ENCODE peak calls at places on chromosomes 4 and X, in four cellular contexts. One of them, this sample, is unnamed.

GRCh38 chr4:120809518-120809917 is 113.0 kb downstream of the PRDM5 start:
- DNase-seq in HTR-8/SVneo: no peak
- DNase-seq in NCI-H1417: no peak
- DNase-seq in ELR: no peak
- DNase-seq in this sample: no peak

GRCh38 chrX:52363247-52363883 is 5.5 kb upstream of the XAGE2 start:
- DNase-seq in ELR: no peak
- DNase-seq in HTR-8/SVneo: no peak
- DNase-seq in NCI-H1417: no peak
- DNase-seq in this sample: no peak

GRCh38 chr4:185464184-185464583 is 7.3 kb downstream of the CCDC110 start:
- DNase-seq in ELR: no peak
- DNase-seq in HTR-8/SVneo: no peak
- DNase-seq in NCI-H1417: no peak
- DNase-seq in this sample: no peak

GRCh38 chrX:107470198-107470597 is 20.7 kb downstream of the FRMPD3 start:
- DNase-seq in ELR: no peak
- DNase-seq in HTR-8/SVneo: no peak
- DNase-seq in NCI-H1417: no peak
- DNase-seq in this sample: no peak

GRCh38 chrX:17377047-17377692 is 2.2 kb downstream of the NHS start:
- DNase-seq in NCI-H1417: peak; percentile 81
- DNase-seq in ELR: peak; percentile 76
- DNase-seq in HTR-8/SVneo: no peak
- DNase-seq in this sample: no peak

GRCh38 chr4:150773729-150774449 is 191.9 kb downstream of the MAB21L2 start:
- DNase-seq in NCI-H1417: no peak
- DNase-seq in ELR: no peak
- DNase-seq in HTR-8/SVneo: no peak
- DNase-seq in this sample: no peak

GRCh38 chr4:88735554-88735953 is 37.9 kb upstream of the NAP1L5 start:
- DNase-seq in NCI-H1417: no peak
- DNase-seq in ELR: no peak
- DNase-seq in HTR-8/SVneo: no peak
- DNase-seq in this sample: no peak

GRCh38 chr4:4861592-4862551 is 2.4 kb downstream of the MSX1 start:
- DNase-seq in ELR: no peak
- DNase-seq in NCI-H1417: no peak
- DNase-seq in HTR-8/SVneo: no peak
- DNase-seq in this sample: no peak

GRCh38 chr4:108544504-108544903 is 75.9 kb upstream of the RPL34 start:
- DNase-seq in HTR-8/SVneo: no peak
- DNase-seq in ELR: peak; percentile 73
- DNase-seq in NCI-H1417: no peak
- DNase-seq in this sample: no peak

GRCh38 chrX:29948653-29949052 is 266.7 kb upstream of the MAGEB2 start:
- DNase-seq in NCI-H1417: no peak
- DNase-seq in HTR-8/SVneo: peak; percentile 26
- DNase-seq in ELR: peak; percentile 28
- DNase-seq in this sample: no peak

GRCh38 chr4:5078015-5078414 is 26.7 kb downstream of the STK32B start:
- DNase-seq in ELR: no peak
- DNase-seq in NCI-H1417: no peak
- DNase-seq in HTR-8/SVneo: no peak
- DNase-seq in this sample: no peak

GRCh38 chrX:154748712-154749339 is 2.1 kb downstream of the GAB3 start:
- DNase-seq in HTR-8/SVneo: no peak
- DNase-seq in NCI-H1417: peak; percentile 50
- DNase-seq in ELR: peak; percentile 67
- DNase-seq in this sample: no peak

GRCh38 chr4:1871471-1872021 is 353 bp downstream of the NSD2 start:
- DNase-seq in NCI-H1417: peak; percentile 83
- DNase-seq in ELR: peak; percentile 42
- DNase-seq in HTR-8/SVneo: no peak
- DNase-seq in this sample: no peak

GRCh38 chr4:82809614-82810013 is 11.0 kb upstream of the SCD5 start:
- DNase-seq in NCI-H1417: no peak
- DNase-seq in HTR-8/SVneo: no peak
- DNase-seq in ELR: no peak
- DNase-seq in this sample: no peak

GRCh38 chrX:103538728-103539127 is 19.4 kb upstream of the RAB40A start:
- DNase-seq in HTR-8/SVneo: no peak
- DNase-seq in ELR: no peak
- DNase-seq in NCI-H1417: no peak
- DNase-seq in this sample: no peak

GRCh38 chrX:136525738-136526606 is 6.0 kb upstream of the VGLL1 start:
- DNase-seq in NCI-H1417: no peak
- DNase-seq in ELR: peak; percentile 56
- DNase-seq in HTR-8/SVneo: peak; percentile 2
- DNase-seq in this sample: peak; percentile 40

GRCh38 chr4:5638316-5638715 is 70.0 kb downstream of the EVC2 start:
- DNase-seq in ELR: peak; percentile 94
- DNase-seq in NCI-H1417: no peak
- DNase-seq in HTR-8/SVneo: no peak
- DNase-seq in this sample: no peak

GRCh38 chrX:153865321-153865580 is 20.7 kb downstream of the L1CAM start:
- DNase-seq in ELR: no peak
- DNase-seq in HTR-8/SVneo: no peak
- DNase-seq in NCI-H1417: no peak
- DNase-seq in this sample: no peak

GRCh38 chr4:163109967-163110366 is 56.7 kb downstream of the NAF1 start:
- DNase-seq in HTR-8/SVneo: no peak
- DNase-seq in ELR: no peak
- DNase-seq in NCI-H1417: peak; percentile 12
- DNase-seq in this sample: no peak

GRCh38 chr4:56386091-56386490 is 1.2 kb downstream of the AASDH start:
- DNase-seq in ELR: no peak
- DNase-seq in NCI-H1417: peak; percentile 1
- DNase-seq in HTR-8/SVneo: no peak
- DNase-seq in this sample: no peak

GRCh38 chr4:128512767-128513322 is 225.2 kb upstream of the PGRMC2 start:
- DNase-seq in NCI-H1417: no peak
- DNase-seq in ELR: no peak
- DNase-seq in HTR-8/SVneo: no peak
- DNase-seq in this sample: no peak

GRCh38 chrX:150761819-150762216 is 68.6 kb downstream of the MTMR1 start:
- DNase-seq in NCI-H1417: no peak
- DNase-seq in HTR-8/SVneo: no peak
- DNase-seq in ELR: no peak
- DNase-seq in this sample: no peak

GRCh38 chr4:67052981-67053380 is 492.3 kb downstream of the CENPC start:
- DNase-seq in NCI-H1417: peak; percentile 16
- DNase-seq in HTR-8/SVneo: no peak
- DNase-seq in ELR: no peak
- DNase-seq in this sample: no peak

GRCh38 chr4:2934077-2934812 is 29.0 kb downstream of the NOP14 start:
- DNase-seq in NCI-H1417: peak; percentile 32
- DNase-seq in ELR: peak; percentile 64
- DNase-seq in HTR-8/SVneo: no peak
- DNase-seq in this sample: no peak

GRCh38 chrX:23228950-23229448 is 105.7 kb upstream of the PTCHD1 start:
- DNase-seq in HTR-8/SVneo: no peak
- DNase-seq in ELR: no peak
- DNase-seq in NCI-H1417: no peak
- DNase-seq in this sample: no peak

GRCh38 chrX:49282647-49283011 is 13.0 kb downstream of the PPP1R3F start:
- DNase-seq in HTR-8/SVneo: peak; percentile 9
- DNase-seq in NCI-H1417: no peak
- DNase-seq in ELR: peak; percentile 20
- DNase-seq in this sample: peak; percentile 15

GRCh38 chr4:114311745-114312144 is 286.9 kb upstream of the UGT8 start:
- DNase-seq in HTR-8/SVneo: no peak
- DNase-seq in NCI-H1417: no peak
- DNase-seq in ELR: no peak
- DNase-seq in this sample: no peak

GRCh38 chr4:145805490-145805889 is 125.5 kb downstream of the C4orf51 start:
- DNase-seq in HTR-8/SVneo: peak; percentile 38
- DNase-seq in NCI-H1417: no peak
- DNase-seq in ELR: peak; percentile 53
- DNase-seq in this sample: no peak

GRCh38 chr4:8817813-8818062 is 53.9 kb downstream of the HMX1 start:
- DNase-seq in HTR-8/SVneo: no peak
- DNase-seq in ELR: no peak
- DNase-seq in NCI-H1417: no peak
- DNase-seq in this sample: no peak

GRCh38 chrX:155334486-155335316 is at the start of gene CLIC2:
- DNase-seq in HTR-8/SVneo: no peak
- DNase-seq in ELR: peak; percentile 23
- DNase-seq in NCI-H1417: no peak
- DNase-seq in this sample: peak; percentile 81

GRCh38 chr4:134422776-134423175 is 221.2 kb upstream of the PABPC4L start:
- DNase-seq in NCI-H1417: no peak
- DNase-seq in HTR-8/SVneo: no peak
- DNase-seq in ELR: no peak
- DNase-seq in this sample: no peak

This sample was measured in HFF-Myc.